ENCODE peak calls at places on chromosomes 3 and 15, in five cellular contexts. P, S, O, Q and K are unnamed samples.

GRCh38 chr15:32735948-32736347 is 18.1 kb downstream of the GREM1 start:
- DNase-seq in P (no peak), S (no peak), O (no peak), Q (no peak), K (no peak)

GRCh38 chr3:34676431-34676830 is 878.0 kb downstream of the PDCD6IP start:
- DNase-seq in P (no peak), S (no peak), O (no peak), Q (no peak), K (no peak)

GRCh38 chr15:48063411-48063985 is 57.3 kb upstream of the SLC24A5 start:
- DNase-seq in P (no peak), S (no peak), O (no peak), Q (no peak), K (no peak)

GRCh38 chr3:197746214-197746613 is 3.5 kb upstream of the FYTTD1 start:
- DNase-seq in P (no peak), S (no peak), O (no peak), Q (no peak), K (no peak)

GRCh38 chr3:30544811-30545210 is 61.6 kb upstream of the TGFBR2 start:
- DNase-seq in P (no peak), S (no peak), O (no peak), Q (peak; percentile 66), K (no peak)

GRCh38 chr3:30493912-30494311 is 112.5 kb upstream of the TGFBR2 start:
- DNase-seq in P (no peak), S (no peak), O (no peak), Q (no peak), K (no peak)

GRCh38 chr3:61182648-61183047 is 68.6 kb downstream of the FHIT start:
- DNase-seq in P (no peak), S (no peak), O (no peak), Q (no peak), K (no peak)

GRCh38 chr15:68402432-68403160 is 29.4 kb downstream of the ITGA11 start:
- DNase-seq in P (no peak), S (no peak), O (no peak), Q (no peak), K (no peak)

GRCh38 chr3:129486057-129487035 is 42.1 kb upstream of the RHO start:
- DNase-seq in P (peak; percentile 7), S (no peak), O (no peak), Q (no peak), K (no peak)

GRCh38 chr3:64741344-64741743 is 53.5 kb upstream of the ADAMTS9 start:
- DNase-seq in P (no peak), S (no peak), O (no peak), Q (no peak), K (no peak)

GRCh38 chr3:101942356-101942755 is 93.0 kb downstream of the NFKBIZ start:
- DNase-seq in P (no peak), S (no peak), O (no peak), Q (no peak), K (peak; percentile 49)

GRCh38 chr3:141835557-141836224 is 40.8 kb upstream of the ATP1B3 start:
- DNase-seq in P (no peak), S (no peak), O (no peak), Q (peak; percentile 30), K (no peak)

GRCh38 chr15:81398910-81399551 is 25.0 kb upstream of the TMC3 start:
- DNase-seq in P (no peak), S (no peak), O (no peak), Q (no peak), K (peak; percentile 63)

GRCh38 chr3:106485202-106485601 is 616.4 kb upstream of the CBLB start:
- DNase-seq in P (no peak), S (no peak), O (no peak), Q (no peak), K (no peak)

GRCh38 chr15:72468103-72468502 is 6.0 kb upstream of the ARIH1 start:
- DNase-seq in P (no peak), S (no peak), O (no peak), Q (no peak), K (no peak)

GRCh38 chr3:35987386-35987785 is 348.1 kb downstream of the ARPP21 start:
- DNase-seq in P (no peak), S (no peak), O (no peak), Q (no peak), K (no peak)

GRCh38 chr15:64623347-64624024 is 151.9 kb downstream of the RBPMS2 start:
- DNase-seq in P (peak; percentile 54), S (no peak), O (no peak), Q (no peak), K (no peak)

GRCh38 chr15:77513226-77513625 is 92.5 kb downstream of the HMG20A start:
- DNase-seq in P (no peak), S (no peak), O (no peak), Q (no peak), K (no peak)

GRCh38 chr15:60004846-60005351 is 788 bp downstream of the FOXB1 start:
- DNase-seq in P (no peak), S (no peak), O (no peak), Q (peak; percentile 48), K (no peak)

GRCh38 chr3:136512391-136512790 is 239.8 kb downstream of the STAG1 start:
- DNase-seq in P (no peak), S (no peak), O (no peak), Q (no peak), K (no peak)

GRCh38 chr3:23112491-23112890 is 90.6 kb upstream of the UBE2E2 start:
- DNase-seq in P (no peak), S (no peak), O (no peak), Q (no peak), K (peak; percentile 51)

GRCh38 chr15:69034352-69034751 is 19.9 kb downstream of the NOX5 start:
- DNase-seq in P (no peak), S (no peak), O (no peak), Q (no peak), K (peak; percentile 85)

GRCh38 chr3:197476126-197476525 is 79.6 kb downstream of the BDH1 start:
- DNase-seq in P (no peak), S (no peak), O (no peak), Q (no peak), K (no peak)

GRCh38 chr3:101602731-101603130 is 28.8 kb downstream of the PCNP start:
- DNase-seq in P (no peak), S (peak; percentile 20), O (no peak), Q (no peak), K (no peak)

GRCh38 chr3:65729553-65729952 is 309.2 kb downstream of the MAGI1 start:
- DNase-seq in P (no peak), S (no peak), O (no peak), Q (no peak), K (no peak)

GRCh38 chr3:16173696-16174355 is 654 bp upstream of the GALNT15 start:
- DNase-seq in P (no peak), S (no peak), O (no peak), Q (no peak), K (no peak)

GRCh38 chr15:71353171-71353570 is 237.9 kb downstream of the THSD4 start:
- DNase-seq in P (no peak), S (no peak), O (no peak), Q (no peak), K (no peak)

GRCh38 chr15:64566629-64567427 is 106.5 kb downstream of the ZNF609 start:
- DNase-seq in P (no peak), S (no peak), O (no peak), Q (no peak), K (peak; percentile 45)

GRCh38 chr3:13019706-13020105 is 53.5 kb downstream of the IQSEC1 start:
- DNase-seq in P (no peak), S (no peak), O (no peak), Q (no peak), K (no peak)

GRCh38 chr3:13018561-13019242 is 54.5 kb downstream of the IQSEC1 start:
- DNase-seq in P (no peak), S (no peak), O (no peak), Q (no peak), K (no peak)

GRCh38 chr3:13020159-13020558 is 53.1 kb downstream of the IQSEC1 start:
- DNase-seq in P (no peak), S (no peak), O (no peak), Q (no peak), K (no peak)

GRCh38 chr3:13018039-13018431 is 55.2 kb downstream of the IQSEC1 start:
- DNase-seq in P (no peak), S (no peak), O (no peak), Q (no peak), K (no peak)

DNA sequence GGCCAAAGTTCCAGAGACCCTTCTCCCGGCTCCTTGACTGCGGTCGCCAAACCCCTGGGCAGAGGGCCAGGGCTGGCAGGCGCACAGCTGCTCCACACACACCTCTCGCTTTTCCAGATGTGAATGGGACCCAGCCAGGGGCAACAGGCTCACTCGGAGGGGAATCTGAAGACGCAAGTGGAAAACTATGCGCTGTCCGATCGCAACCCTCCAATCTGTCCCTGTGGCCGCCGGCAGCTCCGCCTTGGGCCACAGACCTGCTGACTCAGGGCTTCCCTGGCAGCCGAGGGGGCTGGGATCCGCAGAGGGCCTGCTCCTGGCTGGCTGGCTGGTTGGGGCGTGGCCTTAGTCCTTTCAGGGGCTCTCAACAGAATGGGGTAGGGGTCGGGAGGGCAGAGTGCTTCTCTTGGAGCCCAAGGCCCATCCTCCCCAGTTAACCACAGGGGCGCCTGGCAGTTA is 54.0 kb downstream of the IQSEC1 start:
- DNase-seq in P (no peak), S (peak; percentile 88), O (no peak), Q (no peak), K (no peak)
- H3K4me3 ChIP-seq in P (peak overlapping the region; percentile 70), S (peak overlapping the region; percentile 40), O (no peak overlapping the region), Q (no peak overlapping the region), K (no peak overlapping the region)

GRCh38 chr3:158845748-158846350 is 44.0 kb downstream of the MFSD1 start:
- DNase-seq in P (no peak), S (no peak), O (peak; percentile 27), Q (peak; percentile 49), K (peak; percentile 47)
- TF ChIP-seq MAX in P (no peak), S (no peak), O (no peak), Q (no peak), K (no peak)

GRCh38 chr15:90529008-90529368 is 735 bp upstream of the CRTC3 start:
- DNase-seq in P (no peak), S (no peak), O (no peak), Q (no peak), K (no peak)

GRCh38 chr15:90531147-90531546 is 1.4 kb downstream of the CRTC3 start:
- DNase-seq in P (no peak), S (no peak), O (no peak), Q (no peak), K (no peak)

GRCh38 chr15:90529369-90530249 is at the start of gene CRTC3:
- DNase-seq in P (no peak), S (peak; percentile 75), O (no peak), Q (peak; percentile 68), K (peak; percentile 72)

GRCh38 chr15:90535254-90535653 is 5.5 kb downstream of the CRTC3 start:
- DNase-seq in P (no peak), S (no peak), O (no peak), Q (no peak), K (no peak)

GRCh38 chr15:90530250-90531051 is 728 bp downstream of the CRTC3 start:
- DNase-seq in P (no peak), S (peak; percentile 74), O (no peak), Q (peak; percentile 40), K (peak; percentile 68)
- TF ChIP-seq POLR2A in P (peak; percentile 31), S (no peak), O (no peak), Q (no peak), K (no peak)

GRCh38 chr3:188946837-188947236 is 224.9 kb upstream of the TPRG1 start:
- DNase-seq in P (no peak), S (no peak), O (no peak), Q (no peak), K (no peak)
- H3K4me3 ChIP-seq in P (no peak overlapping the region), S (peak overlapping the region; percentile 61), O (peak overlapping the region; percentile 44), Q (peak overlapping the region; percentile 43), K (no peak overlapping the region)